ENCODE peak calls at places on chromosomes 12 and 14, in six cellular contexts. T, C, I, H, A and S are unnamed samples.

GRCh38 chr14:89284368-89285058 is 132.5 kb downstream of the FOXN3 start:
- DNase-seq in T (peak; percentile 29), C (peak; percentile 55), I (peak; percentile 40), H (peak; percentile 68), A (peak; percentile 92), S (no peak)

GRCh38 chr14:48384786-48385185 is 709.4 kb upstream of the MDGA2 start:
- DNase-seq in T (no peak), C (no peak), I (no peak), H (no peak), A (no peak), S (no peak)

GRCh38 chr14:52553002-52553670 is 500 bp downstream of the GPR137C start:
- DNase-seq in T (peak; percentile 71), C (no peak), I (peak; percentile 4), H (peak; percentile 73), A (peak; percentile 2), S (peak; percentile 5)

GRCh38 chr12:77572371-77572770 is 258.3 kb upstream of the NAV3 start:
- DNase-seq in T (no peak), C (no peak), I (peak; percentile 49), H (no peak), A (no peak), S (no peak)

GRCh38 chr12:89880695-89881350 is 172.2 kb upstream of the ATP2B1 start:
- DNase-seq in T (no peak), C (no peak), I (no peak), H (no peak), A (no peak), S (no peak)

GRCh38 chr12:128259556-128260070 is 7.4 kb upstream of the TMEM132C start:
- DNase-seq in T (no peak), C (no peak), I (peak; percentile 21), H (no peak), A (no peak), S (peak; percentile 2)

GRCh38 chr14:74712499-74713394 is at the start of the genes AREL1 and FCF1:
- DNase-seq in T (peak; percentile 87), C (peak; percentile 47), I (peak; percentile 90), H (peak; percentile 91), A (peak; percentile 93), S (peak; percentile 92)

GRCh38 chr12:96084624-96085023 is 49.2 kb upstream of the LTA4H start:
- DNase-seq in T (no peak), C (no peak), I (no peak), H (no peak), A (no peak), S (no peak)

GRCh38 chr12:40152783-40153383 is 47.0 kb upstream of the SLC2A13 start:
- DNase-seq in T (no peak), C (peak; percentile 18), I (peak; percentile 56), H (no peak), A (peak; percentile 71), S (peak; percentile 38)

GRCh38 chr12:2145433-2145832 is 92.6 kb downstream of the CACNA1C start:
- DNase-seq in T (no peak), C (no peak), I (no peak), H (no peak), A (no peak), S (no peak)

GRCh38 chr14:75469606-75470237 is 41.9 kb downstream of the JDP2 start:
- DNase-seq in T (peak; percentile 70), C (no peak), I (no peak), H (no peak), A (no peak), S (no peak)

GRCh38 chr12:6461401-6462233 is 8.9 kb downstream of the VAMP1 start:
- DNase-seq in T (no peak), C (no peak), I (no peak), H (no peak), A (no peak), S (no peak)

GRCh38 chr14:53964249-53964648 is 7.6 kb upstream of the BMP4 start:
- DNase-seq in T (no peak), C (no peak), I (no peak), H (no peak), A (no peak), S (no peak)

GRCh38 chr12:100141666-100141997 is 1.0 kb downstream of the BLTP3B start:
- DNase-seq in T (no peak), C (peak; percentile 72), I (peak; percentile 95), H (no peak), A (peak; percentile 92), S (peak; percentile 87)

GRCh38 chr14:33512201-33512600 is 438.7 kb downstream of the EGLN3 start:
- DNase-seq in T (no peak), C (peak; percentile 50), I (peak; percentile 78), H (no peak), A (peak; percentile 74), S (peak; percentile 68)

GRCh38 chr12:102406033-102406584 is 74.3 kb downstream of the IGF1 start:
- DNase-seq in T (no peak), C (no peak), I (peak; percentile 13), H (no peak), A (peak; percentile 6), S (no peak)

GRCh38 chr14:33454022-33454645 is 496.7 kb downstream of the EGLN3 start:
- DNase-seq in T (no peak), C (no peak), I (no peak), H (no peak), A (peak; percentile 13), S (peak; percentile 44)

GRCh38 chr12:30999011-30999410 is 72.5 kb downstream of the TSPAN11 start:
- DNase-seq in T (no peak), C (no peak), I (no peak), H (no peak), A (no peak), S (no peak)

GRCh38 chr12:109937371-109937770 is 37.3 kb downstream of the TCHP start:
- DNase-seq in T (no peak), C (no peak), I (no peak), H (no peak), A (no peak), S (no peak)

GRCh38 chr12:27561535-27562350 is 37.7 kb downstream of the PPFIBP1 start:
- DNase-seq in T (no peak), C (no peak), I (no peak), H (no peak), A (no peak), S (no peak)

GRCh38 chr14:89503458-89503996 is 86.5 kb upstream of the FOXN3 start:
- DNase-seq in T (no peak), C (no peak), I (no peak), H (no peak), A (no peak), S (no peak)

GRCh38 chr12:6171409-6172015 is 28.7 kb upstream of the CD9 start:
- DNase-seq in T (no peak), C (no peak), I (no peak), H (no peak), A (no peak), S (no peak)

GRCh38 chr12:12546314-12546772 is 16.3 kb downstream of the DUSP16 start:
- DNase-seq in T (no peak), C (no peak), I (peak; percentile 17), H (no peak), A (no peak), S (no peak)

GRCh38 chr12:111428728-111429175 is 23.0 kb downstream of the SH2B3 start:
- DNase-seq in T (no peak), C (no peak), I (no peak), H (no peak), A (no peak), S (no peak)

GRCh38 chr12:990308-990648 is 745 bp upstream of the ERC1 start:
- DNase-seq in T (peak; percentile 78), C (no peak), I (peak; percentile 78), H (no peak), A (peak; percentile 58), S (peak; percentile 71)

DNA sequence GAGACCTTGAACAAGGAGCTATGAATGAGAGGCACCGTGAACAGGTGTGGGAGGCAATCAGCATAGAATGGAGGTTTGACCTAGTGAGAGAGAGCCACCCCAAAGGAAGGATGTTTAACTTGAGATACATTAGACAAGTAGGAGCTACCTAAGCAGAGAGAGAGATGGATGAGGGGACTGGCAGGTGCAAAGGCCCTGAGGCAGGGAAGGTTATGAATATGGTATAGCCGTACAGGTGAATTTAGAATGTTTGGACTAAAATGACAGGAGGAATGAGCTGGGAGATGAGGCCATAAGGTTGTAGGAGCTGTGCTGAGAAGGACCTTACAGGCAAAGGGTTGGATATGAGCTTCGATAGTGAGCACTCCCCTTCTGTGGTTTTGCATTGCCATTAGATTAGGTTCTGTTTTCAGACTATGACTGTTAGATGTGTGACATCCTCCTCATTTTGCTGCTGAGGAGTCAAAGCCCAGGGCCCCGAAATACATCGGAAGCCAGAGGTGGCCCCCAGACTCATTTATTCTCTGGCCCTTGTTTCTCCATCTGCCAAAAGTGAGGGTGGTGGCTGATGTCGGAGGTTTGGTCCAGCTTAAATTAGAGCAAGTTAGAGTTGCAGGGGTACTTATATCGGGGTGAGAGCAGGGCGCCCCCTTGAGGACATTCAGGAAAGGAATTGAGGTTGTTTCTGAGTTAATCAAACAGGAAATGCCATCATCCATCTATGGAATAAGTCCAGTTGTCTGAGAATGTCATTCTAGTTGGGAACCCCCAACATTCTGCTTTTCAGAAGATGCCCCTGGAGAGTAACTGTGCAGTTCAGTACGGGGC is 29.4 kb downstream of the SLC24A4 start:
- DNase-seq in T (no peak), C (no peak), I (peak; percentile 46), H (no peak), A (peak; percentile 3), S (peak; percentile 31)
- TF ChIP-seq CTCF in T (no peak), C (peak; percentile 24), I (peak; percentile 46), H (no peak), A (no peak), S (peak; percentile 43)

GRCh38 chr12:19223018-19223417 is 93.5 kb downstream of the PLEKHA5 start:
- DNase-seq in T (no peak), C (no peak), I (peak; percentile 55), H (no peak), A (no peak), S (no peak)

GRCh38 chr12:19223695-19224094 is 94.2 kb downstream of the PLEKHA5 start:
- DNase-seq in T (no peak), C (no peak), I (peak; percentile 63), H (no peak), A (peak; percentile 81), S (peak; percentile 87)

GRCh38 chr12:19222566-19222965 is 93.0 kb downstream of the PLEKHA5 start:
- DNase-seq in T (no peak), C (no peak), I (peak; percentile 42), H (no peak), A (no peak), S (no peak)

GRCh38 chr12:19220861-19221466 is 91.4 kb downstream of the PLEKHA5 start:
- DNase-seq in T (no peak), C (no peak), I (peak; percentile 92), H (no peak), A (peak; percentile 97), S (no peak)

GRCh38 chr12:19220205-19220604 is 90.7 kb downstream of the PLEKHA5 start:
- DNase-seq in T (no peak), C (no peak), I (peak; percentile 92), H (no peak), A (peak; percentile 93), S (peak; percentile 78)
- H3K4me3 ChIP-seq in T (no peak overlapping the region), C (no peak overlapping the region), I (no peak overlapping the region), H (no peak overlapping the region), A (no peak overlapping the region), S (no peak overlapping the region)

DNA sequence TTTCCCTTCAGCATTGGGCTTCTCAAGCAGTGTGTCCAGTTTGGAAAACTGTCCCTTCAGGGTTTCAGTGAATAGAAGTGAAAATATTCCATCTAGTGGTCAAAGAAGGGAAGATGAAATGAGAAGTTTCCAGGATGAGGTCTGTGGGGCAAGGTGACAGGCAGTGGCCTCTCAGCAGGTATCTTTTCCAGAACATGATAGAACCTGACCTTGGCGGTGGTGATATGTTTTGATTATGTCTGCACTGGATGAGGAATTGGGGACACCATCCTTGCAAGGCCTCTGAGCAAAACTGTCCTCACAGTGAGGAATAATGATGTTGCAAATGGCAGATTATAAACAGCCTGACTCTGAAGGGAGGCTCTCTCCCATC is 4.7 kb downstream of the GPX2 start:
- DNase-seq in T (no peak), C (no peak), I (peak; percentile 15), H (no peak), A (peak; percentile 22), S (peak; percentile 8)
- TF ChIP-seq CTCF in T (no peak), C (peak; percentile 30), I (peak; percentile 20), H (peak; percentile 19), A (peak; percentile 24), S (peak; percentile 30)

GRCh38 chr14:68513838-68514610 is 278.8 kb downstream of the ZFP36L1 start:
- DNase-seq in T (no peak), C (no peak), I (no peak), H (no peak), A (no peak), S (no peak)
- H3K4me3 ChIP-seq in T (no peak overlapping the region), C (no peak overlapping the region), I (no peak overlapping the region), H (no peak overlapping the region), A (no peak overlapping the region), S (no peak overlapping the region)